ENCODE peak calls at places on chromosome 1, in six cellular contexts. F, E, Q, J, V and T are unnamed samples.
A peak's percentile ranks its signal among the peaks of the same experiment; 100 is the strongest.

GRCh38 chr1:173095632-173096031 is 44.9 kb upstream of the TNFSF18 start:
- DNase-seq in Q (peak; percentile 53), E (no peak), F (no peak), J (no peak), V (no peak), T (no peak)

GRCh38 chr1:68204965-68205630 is 27.2 kb downstream of the WLS start:
- DNase-seq in F (no peak), E (no peak), Q (no peak), V (no peak), J (no peak), T (peak; percentile 49)

GRCh38 chr1:172351761-172352161 is 68.7 kb upstream of the C1orf105 start:
- DNase-seq in E (no peak), Q (no peak), V (no peak), J (no peak), F (peak; percentile 65), T (peak; percentile 50)

GRCh38 chr1:43311521-43311920 is 10.7 kb downstream of the TIE1 start:
- DNase-seq in J (no peak), E (no peak), F (no peak), Q (no peak), V (no peak), T (no peak)

GRCh38 chr1:7022058-7022457 is 236.8 kb downstream of the CAMTA1 start:
- DNase-seq in E (no peak), F (no peak), V (no peak), Q (no peak), J (no peak), T (no peak)

GRCh38 chr1:228464487-228464983 is 22.6 kb upstream of the RNF187 start:
- DNase-seq in V (peak; percentile 74), F (no peak), J (peak; percentile 81), Q (no peak), E (no peak), T (peak; percentile 42)

GRCh38 chr1:192901500-192901899 is 92.7 kb downstream of the RGS2 start:
- DNase-seq in V (no peak), F (no peak), Q (no peak), E (no peak), J (no peak), T (no peak)

GRCh38 chr1:235992346-235992745 is 72.5 kb downstream of the NID1 start:
- DNase-seq in Q (no peak), J (no peak), F (no peak), E (no peak), V (no peak), T (no peak)

GRCh38 chr1:16015960-16016901 is 1.6 kb downstream of the HSPB7 start:
- DNase-seq in E (no peak), V (peak; percentile 4), Q (no peak), J (no peak), F (no peak), T (peak; percentile 26)

GRCh38 chr1:213982814-213983588 is 4.8 kb upstream of the PROX1 start:
- DNase-seq in Q (no peak), J (no peak), E (no peak), V (peak; percentile 46), F (no peak), T (peak; percentile 62)

GRCh38 chr1:112508242-112509004 is at the start of gene WNT2B:
- DNase-seq in J (peak; percentile 10), E (no peak), V (no peak), Q (no peak), F (peak; percentile 17), T (no peak)

GRCh38 chr1:6794164-6794563 is 8.9 kb downstream of the CAMTA1 start:
- DNase-seq in Q (peak; percentile 45), V (no peak), E (no peak), J (peak; percentile 45), F (peak; percentile 39), T (no peak)